ENCODE peak calls at places on chromosomes 3 and 15, in ten cellular contexts. I, G, K, D, T, E, S, V, X and U are unnamed samples.

GRCh38 chr3:46931631-46932441 is 44.7 kb downstream of the CCDC12 start:
- DNase-seq in V (no peak), K (peak; percentile 60), I (peak; percentile 87), S (peak; percentile 79), E (no peak), T (no peak), X (no peak), D (no peak), G (no peak), U (peak; percentile 39)

GRCh38 chr3:148178508-148178907 is 519.2 kb upstream of the AGTR1 start:
- DNase-seq in E (no peak), V (no peak), S (peak; percentile 7), T (no peak), I (no peak), G (no peak), D (no peak), K (no peak), X (no peak), U (no peak)

GRCh38 chr3:125123906-125124305 is 68.1 kb upstream of the HEG1 start:
- DNase-seq in E (no peak), S (no peak), X (no peak), G (no peak), I (no peak), K (no peak), D (no peak), T (no peak), V (no peak), U (peak; percentile 61)

GRCh38 chr3:72082121-72082715 is 297.3 kb upstream of the PROK2 start:
- DNase-seq in S (no peak), T (peak; percentile 57), I (no peak), E (no peak), K (peak; percentile 75), V (no peak), G (no peak), D (no peak), X (no peak), U (no peak)

GRCh38 chr15:52466134-52466701 is 62.5 kb downstream of the MYO5A start:
- DNase-seq in G (no peak), K (no peak), T (no peak), D (peak; percentile 66), V (no peak), X (peak; percentile 72), S (no peak), E (no peak), I (peak; percentile 68), U (no peak)

GRCh38 chr15:77915261-77915960 is 162.1 kb downstream of the TBC1D2B start:
- DNase-seq in S (no peak), K (no peak), E (no peak), G (no peak), T (no peak), X (peak; percentile 38), V (no peak), D (no peak), I (peak; percentile 34), U (no peak)

GRCh38 chr15:31267161-31268107 is 59.2 kb upstream of the KLF13 start:
- DNase-seq in T (no peak), X (no peak), S (no peak), V (no peak), I (peak; percentile 58), E (no peak), D (no peak), G (no peak), K (no peak), U (no peak)

GRCh38 chr3:72639736-72640135 is 208.5 kb downstream of the SHQ1 start:
- DNase-seq in E (no peak), X (no peak), I (no peak), S (peak; percentile 16), T (no peak), V (no peak), K (no peak), D (no peak), G (no peak), U (no peak)

GRCh38 chr3:52221563-52222318 is 3.7 kb downstream of the TLR9 start:
- DNase-seq in I (no peak), K (no peak), D (no peak), G (no peak), S (no peak), V (no peak), T (no peak), X (peak; percentile 46), E (peak; percentile 48), U (no peak)

GRCh38 chr3:108511055-108511454 is 659 bp upstream of the MYH15 start:
- DNase-seq in E (no peak), G (no peak), D (no peak), T (no peak), X (no peak), S (no peak), V (no peak), K (no peak), I (no peak), U (no peak)